ENCODE peak calls at places on chromosomes 1 and 21, in ten cellular contexts. L is mammary epithelial cell, E is OCI-LY7, R is right lobe of liver, I is GM23248, O is heart right ventricle, G is PC-9, V is body of pancreas, Z is psoas muscle, B is pancreas. N is an unnamed sample. For H3K36me3 and H3K4me1, the result is how much of the 10 kb centered on the place peaks cover.

GRCh38 chr1:210262167-210262896 is 29.7 kb downstream of the SERTAD4 start:
- DNase-seq in L (peak), E (no peak), R (no peak), I (peak), O (peak), G (no peak), V (no peak), Z (no peak), B (no peak), N (no peak)

GRCh38 chr1:28553229-28553930 is 495 bp downstream of the TRNAU1AP start:
- DNase-seq in L (peak), E (peak), R (no peak), I (peak), O (no peak), G (peak), V (peak), Z (peak), B (peak), N (no peak)

GRCh38 chr1:29649375-29650040 is 413.2 kb downstream of the PTPRU start:
- DNase-seq in L (peak), E (no peak), R (no peak), I (peak), O (no peak), G (no peak), V (peak), Z (no peak), B (no peak), N (no peak)

GRCh38 chr1:219058891-219059820 is 114.5 kb upstream of the LYPLAL1 start:
- DNase-seq in L (no peak), E (no peak), R (no peak), I (no peak), O (no peak), G (no peak), V (no peak), Z (no peak), B (no peak), N (no peak)

GRCh38 chr21:14382486-14382834 is 486 bp downstream of the HSPA13 start:
- DNase-seq in L (no peak), E (peak), R (no peak), I (peak), O (peak), G (no peak), V (peak), Z (no peak), B (no peak), N (peak)

GRCh38 chr1:225713281-225713680 is 60.4 kb upstream of the ENAH start:
- DNase-seq in L (no peak), E (no peak), R (no peak), I (no peak), O (no peak), G (no peak), V (no peak), Z (no peak), B (no peak), N (no peak)

GRCh38 chr1:229167356-229167755 is 103.6 kb upstream of the RAB4A start:
- DNase-seq in L (no peak), E (no peak), R (no peak), I (no peak), O (no peak), G (no peak), V (no peak), Z (no peak), B (no peak), N (no peak)

GRCh38 chr1:196355206-196355786 is 252.9 kb downstream of the KCNT2 start:
- DNase-seq in L (no peak), E (no peak), R (no peak), I (peak), O (no peak), G (no peak), V (no peak), Z (no peak), B (no peak), N (no peak)

GRCh38 chr1:113868387-113869083 is 3.0 kb downstream of the PTPN22 start:
- DNase-seq in L (peak), E (no peak), R (no peak), I (peak), O (no peak), G (no peak), V (no peak), Z (no peak), B (no peak), N (no peak)

GRCh38 chr1:192263436-192263835 is 53.4 kb upstream of the RGS21 start:
- DNase-seq in L (peak), E (no peak), R (no peak), I (peak), O (no peak), G (no peak), V (no peak), Z (no peak), B (no peak), N (no peak)

GRCh38 chr1:82064701-82065100 is 264.0 kb downstream of the ADGRL2 start:
- DNase-seq in L (no peak), E (no peak), R (no peak), I (no peak), O (no peak), G (no peak), V (no peak), Z (no peak), B (no peak), N (no peak)

GRCh38 chr1:38452246-38452645 is 405.7 kb upstream of the POU3F1 start:
- DNase-seq in L (no peak), E (no peak), R (no peak), I (no peak), O (no peak), G (no peak), V (no peak), Z (no peak), B (no peak), N (no peak)

GRCh38 chr1:200242379-200243041 is 167.3 kb downstream of the ZNF281 start:
- DNase-seq in L (no peak), E (no peak), R (no peak), I (peak), O (peak), G (no peak), V (no peak), Z (no peak), B (no peak), N (no peak)

GRCh38 chr1:19163261-19163660 is 46.8 kb downstream of the UBR4 start:
- DNase-seq in L (no peak), E (no peak), R (no peak), I (peak), O (no peak), G (no peak), V (no peak), Z (no peak), B (no peak), N (no peak)

GRCh38 chr1:19167140-19167539 is 42.9 kb downstream of the UBR4 start:
- DNase-seq in L (no peak), E (no peak), R (no peak), I (no peak), O (no peak), G (no peak), V (no peak), Z (no peak), B (no peak), N (no peak)

GRCh38 chr1:19165501-19165900 is 44.6 kb downstream of the UBR4 start:
- DNase-seq in L (peak), E (no peak), R (no peak), I (no peak), O (no peak), G (no peak), V (no peak), Z (no peak), B (no peak), N (no peak)

GRCh38 chr1:19164274-19165015 is 45.6 kb downstream of the UBR4 start:
- DNase-seq in L (peak), E (no peak), R (no peak), I (no peak), O (no peak), G (peak), V (no peak), Z (no peak), B (no peak), N (no peak)

DNA sequence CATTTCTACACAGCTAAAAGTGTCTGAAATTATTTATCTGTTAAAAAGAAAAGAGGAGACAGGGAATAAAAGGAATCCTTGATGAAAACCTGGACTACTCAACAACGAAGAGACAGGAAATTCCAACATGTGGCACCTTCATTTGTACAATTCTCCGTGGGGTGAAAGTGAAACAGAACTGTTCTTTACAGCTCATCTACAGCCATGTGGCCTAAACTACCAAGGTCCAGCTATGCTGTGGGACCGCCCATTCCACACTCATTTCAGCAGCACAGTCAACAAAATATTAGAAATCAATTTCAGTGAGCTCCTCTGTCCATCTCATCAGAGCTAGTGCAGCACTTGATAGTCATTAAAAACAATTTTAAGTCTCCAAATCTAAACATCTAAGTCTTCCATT is 44.0 kb downstream of the UBR4 start:
- DNase-seq in L (no peak), E (no peak), R (no peak), I (no peak), O (no peak), G (no peak), V (no peak), Z (no peak), B (no peak), N (no peak)
- H3K36me3 ChIP-seq in L (half or more), E (half or more), R (under half), I (half or more), O (half or more), G (under half), V (half or more), Z (under half), B (half or more), N (half or more)

DNA sequence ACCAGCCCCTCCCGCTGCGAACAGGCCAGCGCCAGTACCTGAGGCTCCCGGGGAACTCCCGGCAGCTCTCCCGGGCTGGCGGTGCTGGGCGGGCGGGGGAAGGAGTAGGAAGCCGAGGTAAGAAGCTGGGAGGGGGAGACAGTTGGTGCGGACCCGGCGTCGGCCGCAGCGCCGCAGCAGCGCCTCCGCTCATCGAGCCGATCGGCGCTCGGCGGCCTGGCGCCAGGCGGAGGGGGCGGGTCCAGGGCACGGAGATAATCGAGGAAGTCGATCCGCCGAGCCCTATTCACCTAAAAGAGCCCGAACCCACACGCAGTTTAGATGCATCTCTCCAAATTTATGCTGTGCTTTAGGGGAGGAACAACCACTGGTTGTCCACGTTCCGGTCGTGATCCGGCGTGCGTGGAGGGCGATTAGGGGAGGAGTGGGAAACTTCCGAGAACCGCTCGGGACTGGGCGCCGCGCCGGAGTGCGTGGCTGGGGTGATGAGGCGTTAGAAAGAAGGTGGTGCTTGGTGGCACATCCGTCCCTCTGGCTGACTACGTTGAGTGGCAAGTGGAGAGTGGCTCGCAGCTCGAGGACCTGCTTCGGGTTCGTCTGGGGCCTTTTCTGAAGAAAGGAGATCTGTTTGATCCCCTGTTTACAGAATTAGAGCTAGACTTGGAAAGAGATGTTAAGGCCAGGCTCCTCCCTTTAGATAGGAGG is at the start of gene VAMP4:
- DNase-seq in L (peak), E (peak), R (peak), I (peak), O (peak), G (peak), V (peak), Z (peak), B (peak), N (peak)
- H3K4me1 ChIP-seq in L (under half), E (under half), R (under half), I (under half), O (under half), G (under half), V (under half), Z (under half), B (under half), N (under half)

DNA sequence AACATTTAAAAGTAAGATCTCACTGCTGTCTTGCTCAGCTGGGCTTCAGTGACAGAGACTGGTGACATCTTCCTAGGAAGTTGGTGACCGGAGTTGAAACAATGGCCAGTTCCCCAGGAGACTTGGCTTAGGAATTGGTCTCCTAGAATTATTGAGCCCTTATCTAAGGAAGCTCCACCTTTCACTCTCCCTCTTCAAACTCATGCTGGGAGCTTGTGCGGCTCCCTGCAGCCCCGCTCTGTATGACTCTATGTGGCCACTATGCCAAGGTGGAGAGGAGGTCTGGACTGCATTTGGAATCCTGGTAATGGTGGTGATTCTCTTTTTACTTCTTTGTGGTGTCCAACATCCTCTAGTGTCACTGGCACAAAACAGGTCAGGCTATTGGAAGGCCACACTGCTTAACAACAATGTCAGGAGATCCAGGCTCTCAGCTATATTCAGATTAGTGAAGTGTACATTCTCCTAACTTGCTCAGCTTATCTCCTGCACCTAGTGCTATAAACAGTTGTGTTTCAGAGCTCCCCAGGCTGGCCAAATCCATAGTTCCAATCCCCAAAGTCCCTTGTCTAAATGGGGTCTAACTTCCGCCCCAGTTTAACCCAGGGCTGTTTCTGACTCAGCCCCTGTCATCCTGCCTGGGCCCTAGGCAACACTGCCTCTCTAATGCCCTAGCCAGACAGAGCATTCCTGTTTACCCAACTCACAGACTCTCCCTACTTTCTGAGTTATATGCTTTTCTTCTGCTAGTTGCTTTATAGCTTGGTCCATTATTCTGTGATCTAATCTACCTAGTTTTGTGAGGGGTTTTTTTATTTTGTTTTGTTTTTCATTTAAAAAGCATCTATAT is 18.3 kb downstream of the ATP2B4 start:
- DNase-seq in L (peak), E (no peak), R (no peak), I (peak), O (no peak), G (peak), V (no peak), Z (no peak), B (no peak), N (no peak)
- H3K27ac ChIP-seq in L (peak), E (no peak), R (no peak), I (peak), O (peak), G (peak), V (no peak), Z (peak), B (no peak), N (no peak)

GRCh38 chr1:111709986-111710385 is 29.2 kb downstream of the INKA2 start:
- DNase-seq in L (no peak), E (no peak), R (no peak), I (no peak), O (no peak), G (no peak), V (no peak), Z (no peak), B (no peak), N (no peak)

GRCh38 chr1:111705841-111706240 is 33.4 kb downstream of the INKA2 start:
- DNase-seq in L (no peak), E (no peak), R (no peak), I (no peak), O (no peak), G (no peak), V (no peak), Z (no peak), B (no peak), N (no peak)

GRCh38 chr1:111706921-111707320 is 32.3 kb downstream of the INKA2 start:
- DNase-seq in L (no peak), E (no peak), R (no peak), I (no peak), O (no peak), G (no peak), V (no peak), Z (no peak), B (no peak), N (no peak)

GRCh38 chr1:111704776-111705175 is 34.4 kb downstream of the INKA2 start:
- DNase-seq in L (peak), E (no peak), R (no peak), I (no peak), O (no peak), G (peak), V (no peak), Z (no peak), B (no peak), N (no peak)

GRCh38 chr1:111707906-111708305 is 31.3 kb downstream of the INKA2 start:
- DNase-seq in L (no peak), E (no peak), R (no peak), I (no peak), O (no peak), G (no peak), V (no peak), Z (no peak), B (no peak), N (no peak)
- H3K36me3 ChIP-seq in L (under half), E (half or more), R (under half), I (half or more), O (half or more), G (under half), V (under half), Z (under half), B (under half), N (under half)

GRCh38 chr1:110344152-110344551 is 5.0 kb downstream of the RBM15 start:
- DNase-seq in L (no peak), E (no peak), R (no peak), I (no peak), O (no peak), G (no peak), V (no peak), Z (no peak), B (no peak), N (no peak)
- H3K4me1 ChIP-seq in L (under half), E (half or more), R (under half), I (half or more), O (half or more), G (half or more), V (half or more), Z (half or more), B (under half), N (half or more)

DNA sequence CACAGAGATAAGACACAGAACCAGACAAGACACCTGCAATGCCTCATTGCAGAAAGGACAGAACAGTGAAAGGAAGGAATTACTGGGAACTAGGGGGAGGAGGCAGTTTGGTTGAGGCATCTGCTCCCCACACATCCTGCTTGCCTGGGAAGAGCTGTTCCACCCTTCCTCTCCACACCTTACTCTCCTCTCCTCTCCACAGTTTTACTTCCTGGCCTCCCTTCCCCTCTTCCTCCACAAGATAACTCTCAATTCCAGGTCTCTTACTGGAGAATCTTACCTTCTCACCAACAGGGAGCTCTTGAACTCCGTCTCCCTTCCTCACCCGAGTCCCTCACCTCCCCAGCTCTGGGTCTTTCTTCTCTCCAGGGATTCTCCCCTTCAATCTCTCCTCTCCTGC is 2.1 kb downstream of the ELOVL1 start:
- DNase-seq in L (no peak), E (no peak), R (no peak), I (no peak), O (no peak), G (no peak), V (no peak), Z (no peak), B (no peak), N (no peak)
- H3K27ac ChIP-seq in L (no peak), E (no peak), R (no peak), I (peak), O (peak), G (peak), V (peak), Z (no peak), B (no peak), N (peak)

GRCh38 chr1:17683551-17683950 is 71.6 kb upstream of the ACTL8 start:
- DNase-seq in L (no peak), E (no peak), R (no peak), I (no peak), O (no peak), G (no peak), V (no peak), Z (no peak), B (peak), N (no peak)
- H3K36me3 ChIP-seq in L (under half), E (under half), R (under half), I (under half), O (under half), G (under half), V (under half), Z (under half), B (under half), N (under half)

GRCh38 chr1:217478450-217478849 is 152.4 kb downstream of the GPATCH2 start:
- DNase-seq in L (no peak), E (no peak), R (no peak), I (no peak), O (no peak), G (no peak), V (no peak), Z (no peak), B (no peak), N (no peak)
- H3K4me1 ChIP-seq in L (under half), E (under half), R (under half), I (under half), O (under half), G (under half), V (under half), Z (under half), B (under half), N (under half)